ENCODE peak calls at places on chromosomes 4 and X, in eight cellular contexts. One of them, this sample, is unnamed.

GRCh38 chrX:44970709-44971108 is 97.7 kb downstream of the KDM6A start:
- DNase-seq in cardiac muscle cell: no peak
- DNase-seq in GM12865: no peak
- DNase-seq in A549: no peak
- DNase-seq in sigmoid colon: no peak
- DNase-seq in HCT116: no peak
- DNase-seq in CD8-positive, alpha-beta T cell: no peak
- DNase-seq in right lobe of liver: no peak
- DNase-seq in this sample: no peak

GRCh38 chr4:68375667-68376559 is 26.0 kb upstream of the YTHDC1 start:
- DNase-seq in cardiac muscle cell: peak
- DNase-seq in GM12865: peak
- DNase-seq in A549: peak
- DNase-seq in sigmoid colon: no peak
- DNase-seq in HCT116: peak
- DNase-seq in CD8-positive, alpha-beta T cell: no peak
- DNase-seq in right lobe of liver: peak
- DNase-seq in this sample: no peak

GRCh38 chr4:77232653-77233052 is 75.6 kb downstream of the CCNG2 start:
- DNase-seq in cardiac muscle cell: no peak
- DNase-seq in GM12865: no peak
- DNase-seq in A549: no peak
- DNase-seq in sigmoid colon: no peak
- DNase-seq in HCT116: no peak
- DNase-seq in CD8-positive, alpha-beta T cell: no peak
- DNase-seq in right lobe of liver: no peak
- DNase-seq in this sample: no peak

GRCh38 chr4:110712486-110712885 is 89.6 kb upstream of the PITX2 start:
- DNase-seq in cardiac muscle cell: no peak
- DNase-seq in GM12865: no peak
- DNase-seq in A549: no peak
- DNase-seq in sigmoid colon: no peak
- DNase-seq in HCT116: no peak
- DNase-seq in CD8-positive, alpha-beta T cell: no peak
- DNase-seq in right lobe of liver: no peak
- DNase-seq in this sample: no peak

GRCh38 chrX:152876931-152877840 is 20.7 kb upstream of the ZNF185 start:
- DNase-seq in cardiac muscle cell: no peak
- DNase-seq in GM12865: no peak
- DNase-seq in A549: no peak
- DNase-seq in sigmoid colon: no peak
- DNase-seq in HCT116: no peak
- DNase-seq in CD8-positive, alpha-beta T cell: no peak
- DNase-seq in right lobe of liver: no peak
- DNase-seq in this sample: no peak

GRCh38 chrX:40008841-40009461 is 88.8 kb downstream of the BCOR start:
- DNase-seq in cardiac muscle cell: peak
- DNase-seq in GM12865: peak
- DNase-seq in A549: no peak
- DNase-seq in sigmoid colon: peak
- DNase-seq in HCT116: no peak
- DNase-seq in CD8-positive, alpha-beta T cell: no peak
- DNase-seq in right lobe of liver: peak
- DNase-seq in this sample: no peak

GRCh38 chr4:16168710-16169388 is 57.4 kb downstream of the TAPT1 start:
- DNase-seq in cardiac muscle cell: no peak
- DNase-seq in GM12865: no peak
- DNase-seq in A549: no peak
- DNase-seq in sigmoid colon: no peak
- DNase-seq in HCT116: no peak
- DNase-seq in CD8-positive, alpha-beta T cell: no peak
- DNase-seq in right lobe of liver: no peak
- DNase-seq in this sample: no peak

GRCh38 chr4:16770887-16771286 is 127.6 kb downstream of the LDB2 start:
- DNase-seq in cardiac muscle cell: no peak
- DNase-seq in GM12865: no peak
- DNase-seq in A549: no peak
- DNase-seq in sigmoid colon: no peak
- DNase-seq in HCT116: no peak
- DNase-seq in CD8-positive, alpha-beta T cell: no peak
- DNase-seq in right lobe of liver: no peak
- DNase-seq in this sample: no peak

GRCh38 chrX:71227370-71228062 is 4.5 kb downstream of the GJB1 start:
- DNase-seq in cardiac muscle cell: no peak
- DNase-seq in GM12865: no peak
- DNase-seq in A549: no peak
- DNase-seq in sigmoid colon: no peak
- DNase-seq in HCT116: no peak
- DNase-seq in CD8-positive, alpha-beta T cell: no peak
- DNase-seq in right lobe of liver: no peak
- DNase-seq in this sample: no peak
- TF ChIP-seq CTCF in cardiac muscle cell: no peak
- TF ChIP-seq CTCF in GM12865: no peak
- TF ChIP-seq CTCF in A549: no peak
- TF ChIP-seq CTCF in sigmoid colon: no peak
- TF ChIP-seq CTCF in HCT116: no peak
- TF ChIP-seq CTCF in CD8-positive, alpha-beta T cell: no peak
- TF ChIP-seq CTCF in right lobe of liver: no peak
- TF ChIP-seq CTCF in this sample: no peak

GRCh38 chr4:78297075-78297815 is 240.1 kb downstream of the FRAS1 start:
- DNase-seq in cardiac muscle cell: no peak
- DNase-seq in GM12865: peak
- DNase-seq in A549: no peak
- DNase-seq in sigmoid colon: no peak
- DNase-seq in HCT116: no peak
- DNase-seq in CD8-positive, alpha-beta T cell: no peak
- DNase-seq in right lobe of liver: no peak
- DNase-seq in this sample: no peak
- H3K4me3 ChIP-seq in cardiac muscle cell: no peak
- H3K4me3 ChIP-seq in GM12865: no peak
- H3K4me3 ChIP-seq in A549: no peak
- H3K4me3 ChIP-seq in sigmoid colon: no peak
- H3K4me3 ChIP-seq in HCT116: no peak
- H3K4me3 ChIP-seq in CD8-positive, alpha-beta T cell: no peak
- H3K4me3 ChIP-seq in right lobe of liver: no peak
- H3K4me3 ChIP-seq in this sample: no peak

GRCh38 chr4:20418865-20419451 is 167.3 kb downstream of the SLIT2 start:
- DNase-seq in cardiac muscle cell: peak
- DNase-seq in GM12865: peak
- DNase-seq in A549: peak
- DNase-seq in sigmoid colon: no peak
- DNase-seq in HCT116: peak
- DNase-seq in CD8-positive, alpha-beta T cell: no peak
- DNase-seq in right lobe of liver: no peak
- DNase-seq in this sample: no peak
- TF ChIP-seq CTCF in cardiac muscle cell: peak
- TF ChIP-seq CTCF in GM12865: peak
- TF ChIP-seq CTCF in A549: peak
- TF ChIP-seq CTCF in sigmoid colon: peak
- TF ChIP-seq CTCF in HCT116: peak
- TF ChIP-seq CTCF in CD8-positive, alpha-beta T cell: peak
- TF ChIP-seq CTCF in right lobe of liver: peak
- TF ChIP-seq CTCF in this sample: peak

GRCh38 chrX:13283512-13283911 is 36.3 kb downstream of the ATXN3L start:
- DNase-seq in cardiac muscle cell: no peak
- DNase-seq in GM12865: no peak
- DNase-seq in A549: no peak
- DNase-seq in sigmoid colon: no peak
- DNase-seq in HCT116: no peak
- DNase-seq in CD8-positive, alpha-beta T cell: no peak
- DNase-seq in right lobe of liver: no peak
- DNase-seq in this sample: no peak
- H3K4me3 ChIP-seq in cardiac muscle cell: no peak
- H3K4me3 ChIP-seq in GM12865: no peak
- H3K4me3 ChIP-seq in A549: no peak
- H3K4me3 ChIP-seq in sigmoid colon: no peak
- H3K4me3 ChIP-seq in HCT116: no peak
- H3K4me3 ChIP-seq in CD8-positive, alpha-beta T cell: no peak
- H3K4me3 ChIP-seq in right lobe of liver: no peak
- H3K4me3 ChIP-seq in this sample: no peak

GRCh38 chrX:117839544-117839943 is 277.1 kb downstream of the KLHL13 start:
- DNase-seq in cardiac muscle cell: no peak
- DNase-seq in GM12865: peak
- DNase-seq in A549: no peak
- DNase-seq in sigmoid colon: no peak
- DNase-seq in HCT116: no peak
- DNase-seq in CD8-positive, alpha-beta T cell: no peak
- DNase-seq in right lobe of liver: no peak
- DNase-seq in this sample: no peak
- TF ChIP-seq CTCF in cardiac muscle cell: no peak
- TF ChIP-seq CTCF in GM12865: peak
- TF ChIP-seq CTCF in A549: no peak
- TF ChIP-seq CTCF in sigmoid colon: no peak
- TF ChIP-seq CTCF in HCT116: no peak
- TF ChIP-seq CTCF in CD8-positive, alpha-beta T cell: no peak
- TF ChIP-seq CTCF in right lobe of liver: no peak
- TF ChIP-seq CTCF in this sample: no peak

This sample was measured in RWPE2.